ENCODE peak calls at places on chromosomes 11 and 22, in four cellular contexts. J is fibroblast of pulmonary artery, W is hypothalamus, Q is MCF 10A. M is an unnamed sample.

GRCh38 chr11:8018742-8019631 is 31.9 kb downstream of the EIF3F start:
- DNase-seq in W (peak; percentile 76), Q (no peak), J (peak; percentile 67), M (no peak)

GRCh38 chr11:12433571-12434061 is 56.2 kb downstream of the PARVA start:
- DNase-seq in Q (no peak), J (peak; percentile 80), W (no peak), M (no peak)

GRCh38 chr11:27898166-27898565 is 197.9 kb upstream of the BDNF start:
- DNase-seq in W (no peak), Q (no peak), J (no peak), M (no peak)

GRCh38 chr22:37234736-37235711 is 9.0 kb downstream of the RAC2 start:
- DNase-seq in Q (no peak), W (no peak), J (no peak), M (no peak)

GRCh38 chr11:74925281-74925680 is 23.6 kb downstream of the XRRA1 start:
- DNase-seq in W (no peak), Q (peak; percentile 14), J (no peak), M (no peak)

GRCh38 chr11:111344032-111344431 is 35.0 kb downstream of the POU2AF1 start:
- DNase-seq in W (no peak), J (peak; percentile 74), Q (peak; percentile 88), M (no peak)

GRCh38 chr11:64903291-64903833 is 13.6 kb downstream of the ATG2A start:
- DNase-seq in Q (no peak), W (no peak), J (no peak), M (no peak)

GRCh38 chr22:37633693-37634504 is 5.6 kb upstream of the SH3BP1 start:
- DNase-seq in W (peak; percentile 79), Q (no peak), J (peak; percentile 95), M (no peak)

GRCh38 chr22:50282361-50283144 is 12.4 kb upstream of the MAPK11 start:
- DNase-seq in Q (peak; percentile 84), J (peak; percentile 53), W (no peak), M (peak; percentile 89)

GRCh38 chr11:31139479-31139878 is 230.1 kb downstream of the DCDC1 start:
- DNase-seq in W (no peak), Q (no peak), J (no peak), M (no peak)

GRCh38 chr11:28760676-28761390 is 652.6 kb downstream of the METTL15 start:
- DNase-seq in J (no peak), W (no peak), Q (peak; percentile 25), M (peak; percentile 60)

GRCh38 chr11:23403210-23404185 is 543.2 kb upstream of the CCDC179 start:
- DNase-seq in Q (no peak), W (no peak), J (no peak), M (no peak)

GRCh38 chr11:2202071-2202899 is 30.7 kb upstream of the TH start:
- DNase-seq in Q (peak; percentile 14), W (no peak), J (no peak), M (peak; percentile 95)

GRCh38 chr11:32426819-32427615 is 8.3 kb downstream of the WT1 start:
- DNase-seq in Q (no peak), J (peak; percentile 78), W (no peak), M (no peak)

GRCh38 chr11:69449320-69450063 is 32.0 kb upstream of the LINC01488 start:
- DNase-seq in Q (no peak), J (peak; percentile 50), W (no peak), M (peak; percentile 58)

GRCh38 chr11:119624102-119624615 is 104.8 kb downstream of the NECTIN1 start:
- DNase-seq in Q (no peak), W (no peak), J (no peak), M (no peak)

GRCh38 chr22:31872209-31872608 is 72.1 kb upstream of the YWHAH start:
- DNase-seq in Q (peak; percentile 13), J (peak; percentile 30), W (no peak), M (peak; percentile 8)

GRCh38 chr11:123450593-123450992 is 20.5 kb downstream of the GRAMD1B start:
- DNase-seq in J (peak; percentile 96), Q (no peak), W (no peak), M (no peak)

GRCh38 chr22:31046591-31047226 is 34.4 kb upstream of the SMTN start:
- DNase-seq in W (no peak), Q (no peak), J (peak; percentile 82), M (no peak)

GRCh38 chr11:77455740-77456139 is 18.2 kb downstream of the PAK1 start:
- DNase-seq in Q (no peak), J (no peak), W (no peak), M (no peak)

GRCh38 chr22:18966748-18967147 is 30.7 kb upstream of the PRODH start:
- DNase-seq in W (no peak), J (no peak), Q (no peak), M (no peak)

GRCh38 chr22:21032843-21033688 is 705 bp upstream of the SLC7A4 start:
- DNase-seq in J (no peak), Q (no peak), W (no peak), M (no peak)

GRCh38 chr11:9972917-9973504 is 309.1 kb downstream of the SWAP70 start:
- DNase-seq in J (peak; percentile 85), W (no peak), Q (peak; percentile 60), M (peak; percentile 77)

GRCh38 chr11:31366795-31367194 is 2.7 kb downstream of the DCDC1 start:
- DNase-seq in W (no peak), Q (no peak), J (no peak), M (no peak)

GRCh38 chr11:34075178-34075820 is 23.8 kb downstream of the CAPRIN1 start:
- DNase-seq in J (peak; percentile 58), Q (peak; percentile 63), W (no peak), M (peak; percentile 78)

GRCh38 chr11:65719887-65720236 is 736 bp downstream of the RNASEH2C start:
- DNase-seq in J (peak; percentile 48), W (no peak), Q (peak; percentile 30), M (peak; percentile 47)

GRCh38 chr11:27213232-27213660 is 149.8 kb downstream of the CCDC34 start:
- DNase-seq in W (no peak), J (peak; percentile 80), Q (peak; percentile 68), M (no peak)

GRCh38 chr11:83510530-83511449 is 224.6 kb upstream of the CCDC90B start:
- DNase-seq in W (no peak), J (no peak), Q (no peak), M (no peak)

GRCh38 chr11:73340164-73340563 is 32.1 kb downstream of the ARHGEF17 start:
- DNase-seq in J (no peak), Q (no peak), W (no peak), M (no peak)

GRCh38 chr11:114110123-114110522 is 50.6 kb downstream of the ZBTB16 start:
- DNase-seq in Q (no peak), W (no peak), J (no peak), M (no peak)

GRCh38 chr22:31676700-31677099 is 14.7 kb upstream of the PISD start:
- DNase-seq in J (peak; percentile 93), Q (peak; percentile 96), W (peak; percentile 86), M (peak; percentile 91)

GRCh38 chr11:77636738-77637344 is 753 bp downstream of the CLNS1A start:
- DNase-seq in J (no peak), Q (no peak), W (no peak), M (peak; percentile 23)

GRCh38 chr11:41486436-41486835 is 27.0 kb upstream of the LRRC4C start:
- DNase-seq in J (peak; percentile 3), Q (no peak), W (no peak), M (no peak)

GRCh38 chr22:40251106-40251505 is 73.4 kb downstream of the TNRC6B start:
- DNase-seq in Q (no peak), W (no peak), J (no peak), M (no peak)

GRCh38 chr11:25576320-25576719 is 755.6 kb upstream of the ANO3 start:
- DNase-seq in W (no peak), Q (no peak), J (no peak), M (no peak)

M was measured in HT-29.